ENCODE peak calls at places on chromosomes 3 and 15, in seven cellular contexts. One of them, this sample, is unnamed. For H3K4me1, the result is how much of the 10 kb centered on the place peaks cover.

GRCh38 chr3:15359677-15360397 is 27.5 kb upstream of the SH3BP5 start:
- DNase-seq in tibial artery: no peak
- DNase-seq in breast epithelium: no peak
- DNase-seq in IMR-90: no peak
- DNase-seq in heart right ventricle: no peak
- DNase-seq in DND-41: no peak
- DNase-seq in ovary: no peak
- DNase-seq in this sample: no peak

GRCh38 chr15:98943609-98944111 is 63.9 kb downstream of the PGPEP1L start:
- DNase-seq in tibial artery: no peak
- DNase-seq in breast epithelium: no peak
- DNase-seq in IMR-90: peak
- DNase-seq in heart right ventricle: peak
- DNase-seq in DND-41: no peak
- DNase-seq in ovary: peak
- DNase-seq in this sample: no peak

GRCh38 chr3:170745211-170745718 is 124.7 kb downstream of the RPL22L1 start:
- DNase-seq in tibial artery: no peak
- DNase-seq in breast epithelium: no peak
- DNase-seq in IMR-90: peak
- DNase-seq in heart right ventricle: no peak
- DNase-seq in DND-41: no peak
- DNase-seq in ovary: no peak
- DNase-seq in this sample: no peak

GRCh38 chr3:56042326-56042951 is 425.8 kb downstream of the ERC2 start:
- DNase-seq in tibial artery: no peak
- DNase-seq in breast epithelium: no peak
- DNase-seq in IMR-90: peak
- DNase-seq in heart right ventricle: no peak
- DNase-seq in DND-41: no peak
- DNase-seq in ovary: no peak
- DNase-seq in this sample: no peak

GRCh38 chr15:35769656-35770055 is 223.7 kb upstream of the DPH6 start:
- DNase-seq in tibial artery: no peak
- DNase-seq in breast epithelium: no peak
- DNase-seq in IMR-90: no peak
- DNase-seq in heart right ventricle: no peak
- DNase-seq in DND-41: no peak
- DNase-seq in ovary: no peak
- DNase-seq in this sample: no peak

GRCh38 chr3:172591876-172592771 is 68.9 kb upstream of the TNFSF10 start:
- DNase-seq in tibial artery: no peak
- DNase-seq in breast epithelium: no peak
- DNase-seq in IMR-90: peak
- DNase-seq in heart right ventricle: no peak
- DNase-seq in DND-41: peak
- DNase-seq in ovary: no peak
- DNase-seq in this sample: no peak

GRCh38 chr3:136239094-136239493 is 11.0 kb upstream of the PCCB start:
- DNase-seq in tibial artery: no peak
- DNase-seq in breast epithelium: no peak
- DNase-seq in IMR-90: no peak
- DNase-seq in heart right ventricle: no peak
- DNase-seq in DND-41: no peak
- DNase-seq in ovary: no peak
- DNase-seq in this sample: no peak

GRCh38 chr15:68637755-68638405 is 59.1 kb downstream of the CORO2B start:
- DNase-seq in tibial artery: peak
- DNase-seq in breast epithelium: no peak
- DNase-seq in IMR-90: peak
- DNase-seq in heart right ventricle: peak
- DNase-seq in DND-41: no peak
- DNase-seq in ovary: peak
- DNase-seq in this sample: peak

GRCh38 chr3:146653978-146654377 is 48.8 kb upstream of the PLSCR5 start:
- DNase-seq in tibial artery: no peak
- DNase-seq in breast epithelium: no peak
- DNase-seq in IMR-90: no peak
- DNase-seq in heart right ventricle: no peak
- DNase-seq in DND-41: no peak
- DNase-seq in ovary: no peak
- DNase-seq in this sample: no peak

GRCh38 chr3:29026959-29027358 is 253.9 kb upstream of the RBMS3 start:
- DNase-seq in tibial artery: no peak
- DNase-seq in breast epithelium: no peak
- DNase-seq in IMR-90: peak
- DNase-seq in heart right ventricle: no peak
- DNase-seq in DND-41: no peak
- DNase-seq in ovary: no peak
- DNase-seq in this sample: no peak

GRCh38 chr3:66001626-66002025 is 37.1 kb downstream of the MAGI1 start:
- DNase-seq in tibial artery: no peak
- DNase-seq in breast epithelium: no peak
- DNase-seq in IMR-90: no peak
- DNase-seq in heart right ventricle: no peak
- DNase-seq in DND-41: no peak
- DNase-seq in ovary: no peak
- DNase-seq in this sample: no peak

GRCh38 chr3:124586126-124587052 is 143.9 kb upstream of the UMPS start:
- DNase-seq in tibial artery: no peak
- DNase-seq in breast epithelium: no peak
- DNase-seq in IMR-90: no peak
- DNase-seq in heart right ventricle: no peak
- DNase-seq in DND-41: no peak
- DNase-seq in ovary: no peak
- DNase-seq in this sample: no peak

GRCh38 chr3:156532730-156533129 is 22.2 kb downstream of the SSR3 start:
- DNase-seq in tibial artery: no peak
- DNase-seq in breast epithelium: no peak
- DNase-seq in IMR-90: no peak
- DNase-seq in heart right ventricle: no peak
- DNase-seq in DND-41: no peak
- DNase-seq in ovary: no peak
- DNase-seq in this sample: no peak

GRCh38 chr3:179898024-179898423 is 138.7 kb downstream of the PEX5L start:
- DNase-seq in tibial artery: no peak
- DNase-seq in breast epithelium: no peak
- DNase-seq in IMR-90: peak
- DNase-seq in heart right ventricle: no peak
- DNase-seq in DND-41: peak
- DNase-seq in ovary: no peak
- DNase-seq in this sample: no peak

GRCh38 chr15:70528270-70528706 is 235.1 kb downstream of the UACA start:
- DNase-seq in tibial artery: no peak
- DNase-seq in breast epithelium: no peak
- DNase-seq in IMR-90: peak
- DNase-seq in heart right ventricle: no peak
- DNase-seq in DND-41: peak
- DNase-seq in ovary: no peak
- DNase-seq in this sample: no peak

GRCh38 chr3:128326051-128326823 is 140.5 kb downstream of the DNAJB8 start:
- DNase-seq in tibial artery: no peak
- DNase-seq in breast epithelium: no peak
- DNase-seq in IMR-90: no peak
- DNase-seq in heart right ventricle: no peak
- DNase-seq in DND-41: peak
- DNase-seq in ovary: peak
- DNase-seq in this sample: no peak

GRCh38 chr3:190225186-190225692 is 97.0 kb downstream of the CLDN1 start:
- DNase-seq in tibial artery: no peak
- DNase-seq in breast epithelium: no peak
- DNase-seq in IMR-90: peak
- DNase-seq in heart right ventricle: no peak
- DNase-seq in DND-41: no peak
- DNase-seq in ovary: no peak
- DNase-seq in this sample: no peak

GRCh38 chr3:15064299-15064834 is 748 bp downstream of the MRPS25 start:
- DNase-seq in tibial artery: no peak
- DNase-seq in breast epithelium: no peak
- DNase-seq in IMR-90: peak
- DNase-seq in heart right ventricle: no peak
- DNase-seq in DND-41: peak
- DNase-seq in ovary: no peak
- DNase-seq in this sample: no peak

GRCh38 chr15:42072141-42072685 is 22.1 kb downstream of the PLA2G4D start:
- DNase-seq in tibial artery: no peak
- DNase-seq in breast epithelium: no peak
- DNase-seq in IMR-90: no peak
- DNase-seq in heart right ventricle: no peak
- DNase-seq in DND-41: no peak
- DNase-seq in ovary: no peak
- DNase-seq in this sample: no peak

GRCh38 chr15:66452971-66453580 is 44.5 kb downstream of the SNAPC5 start:
- DNase-seq in tibial artery: no peak
- DNase-seq in breast epithelium: no peak
- DNase-seq in IMR-90: no peak
- DNase-seq in heart right ventricle: no peak
- DNase-seq in DND-41: no peak
- DNase-seq in ovary: no peak
- DNase-seq in this sample: no peak

GRCh38 chr3:189862385-189863023 is 231.3 kb downstream of the TP63 start:
- DNase-seq in tibial artery: no peak
- DNase-seq in breast epithelium: no peak
- DNase-seq in IMR-90: peak
- DNase-seq in heart right ventricle: no peak
- DNase-seq in DND-41: no peak
- DNase-seq in ovary: no peak
- DNase-seq in this sample: no peak

GRCh38 chr15:89307046-89307587 is 27.5 kb downstream of the POLG start:
- DNase-seq in tibial artery: no peak
- DNase-seq in breast epithelium: no peak
- DNase-seq in IMR-90: peak
- DNase-seq in heart right ventricle: no peak
- DNase-seq in DND-41: no peak
- DNase-seq in ovary: no peak
- DNase-seq in this sample: no peak

GRCh38 chr3:8970971-8971589 is 7.8 kb upstream of the RAD18 start:
- DNase-seq in tibial artery: no peak
- DNase-seq in breast epithelium: peak
- DNase-seq in IMR-90: peak
- DNase-seq in heart right ventricle: no peak
- DNase-seq in DND-41: peak
- DNase-seq in ovary: peak
- DNase-seq in this sample: no peak

DNA sequence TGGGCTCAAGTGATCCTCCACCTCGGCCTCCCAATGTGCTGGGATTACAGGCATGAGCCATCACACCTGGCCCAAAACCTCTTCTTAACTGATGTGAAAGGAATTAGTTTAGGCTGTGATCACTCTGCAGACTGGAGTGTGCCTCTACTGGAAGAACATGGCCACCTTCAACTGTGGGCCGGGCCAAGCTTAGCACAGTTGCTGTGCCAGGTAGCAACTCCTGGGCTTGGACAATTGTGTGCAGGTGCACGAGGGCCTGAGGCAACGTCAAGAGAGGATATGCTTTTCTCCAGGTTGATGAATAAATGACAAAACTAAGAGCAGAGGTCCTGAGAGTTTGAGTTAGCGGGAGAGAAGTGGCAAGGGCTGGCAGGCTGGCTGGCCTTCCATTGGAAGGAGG is 6.5 kb downstream of the FAH start:
- DNase-seq in tibial artery: no peak
- DNase-seq in breast epithelium: no peak
- DNase-seq in IMR-90: no peak
- DNase-seq in heart right ventricle: no peak
- DNase-seq in DND-41: no peak
- DNase-seq in ovary: no peak
- DNase-seq in this sample: no peak
- H3K4me1 ChIP-seq in tibial artery: under half
- H3K4me1 ChIP-seq in breast epithelium: under half
- H3K4me1 ChIP-seq in IMR-90: under half
- H3K4me1 ChIP-seq in heart right ventricle: half or more
- H3K4me1 ChIP-seq in DND-41: under half
- H3K4me1 ChIP-seq in ovary: under half
- H3K4me1 ChIP-seq in this sample: under half

GRCh38 chr3:184814214-184814613 is 2.2 kb downstream of the VPS8 start:
- DNase-seq in tibial artery: no peak
- DNase-seq in breast epithelium: no peak
- DNase-seq in IMR-90: peak
- DNase-seq in heart right ventricle: no peak
- DNase-seq in DND-41: no peak
- DNase-seq in ovary: no peak
- DNase-seq in this sample: no peak

GRCh38 chr3:184813357-184813756 is 1.4 kb downstream of the VPS8 start:
- DNase-seq in tibial artery: no peak
- DNase-seq in breast epithelium: no peak
- DNase-seq in IMR-90: no peak
- DNase-seq in heart right ventricle: no peak
- DNase-seq in DND-41: no peak
- DNase-seq in ovary: no peak
- DNase-seq in this sample: no peak

GRCh38 chr3:184811663-184811998 is 335 bp upstream of the VPS8 start:
- DNase-seq in tibial artery: no peak
- DNase-seq in breast epithelium: no peak
- DNase-seq in IMR-90: no peak
- DNase-seq in heart right ventricle: no peak
- DNase-seq in DND-41: no peak
- DNase-seq in ovary: no peak
- DNase-seq in this sample: no peak

GRCh38 chr3:184811999-184812844 is at the start of gene VPS8:
- DNase-seq in tibial artery: peak
- DNase-seq in breast epithelium: peak
- DNase-seq in IMR-90: peak
- DNase-seq in heart right ventricle: peak
- DNase-seq in DND-41: peak
- DNase-seq in ovary: peak
- DNase-seq in this sample: peak

GRCh38 chr3:184812845-184813157 is 835 bp downstream of the VPS8 start:
- DNase-seq in tibial artery: no peak
- DNase-seq in breast epithelium: no peak
- DNase-seq in IMR-90: no peak
- DNase-seq in heart right ventricle: no peak
- DNase-seq in DND-41: no peak
- DNase-seq in ovary: peak
- DNase-seq in this sample: no peak
- H3K4me3 ChIP-seq in tibial artery: peak
- H3K4me3 ChIP-seq in breast epithelium: peak
- H3K4me3 ChIP-seq in IMR-90: peak
- H3K4me3 ChIP-seq in heart right ventricle: peak
- H3K4me3 ChIP-seq in DND-41: peak
- H3K4me3 ChIP-seq in ovary: peak
- H3K4me3 ChIP-seq in this sample: peak

GRCh38 chr3:196632033-196632751 is 7.3 kb upstream of the NRROS start:
- DNase-seq in tibial artery: peak
- DNase-seq in breast epithelium: peak
- DNase-seq in IMR-90: peak
- DNase-seq in heart right ventricle: peak
- DNase-seq in DND-41: peak
- DNase-seq in ovary: peak
- DNase-seq in this sample: peak
- H3K4me1 ChIP-seq in tibial artery: under half
- H3K4me1 ChIP-seq in breast epithelium: under half
- H3K4me1 ChIP-seq in IMR-90: under half
- H3K4me1 ChIP-seq in heart right ventricle: half or more
- H3K4me1 ChIP-seq in DND-41: half or more
- H3K4me1 ChIP-seq in ovary: under half
- H3K4me1 ChIP-seq in this sample: under half

GRCh38 chr3:17631617-17632016 is 110.8 kb downstream of the TBC1D5 start:
- DNase-seq in tibial artery: no peak
- DNase-seq in breast epithelium: no peak
- DNase-seq in IMR-90: no peak
- DNase-seq in heart right ventricle: no peak
- DNase-seq in DND-41: no peak
- DNase-seq in ovary: no peak
- DNase-seq in this sample: no peak
- H3K4me3 ChIP-seq in tibial artery: no peak
- H3K4me3 ChIP-seq in breast epithelium: no peak
- H3K4me3 ChIP-seq in IMR-90: no peak
- H3K4me3 ChIP-seq in heart right ventricle: no peak
- H3K4me3 ChIP-seq in DND-41: no peak
- H3K4me3 ChIP-seq in ovary: no peak
- H3K4me3 ChIP-seq in this sample: no peak